ENCODE peak calls at places on chromosome 15, in six cellular contexts. Y, O, A, E, U and V are unnamed samples.
A peak's percentile ranks its signal among the peaks of the same experiment; 100 is the strongest.

GRCh38 chr15:99564221-99565030 is 1.4 kb upstream of the MEF2A start:
- DNase-seq in Y (peak; percentile 75), O (peak; percentile 27), A (peak; percentile 13), E (no peak), U (no peak), V (peak; percentile 16)

GRCh38 chr15:33533197-33533596 is 222.4 kb downstream of the RYR3 start:
- DNase-seq in Y (no peak), O (no peak), A (no peak), E (no peak), U (no peak), V (no peak)

GRCh38 chr15:92625297-92625980 is 30.1 kb downstream of the FAM174B start:
- DNase-seq in Y (peak; percentile 89), O (peak; percentile 76), A (peak; percentile 42), E (no peak), U (no peak), V (peak; percentile 53)

GRCh38 chr15:95853350-95853749 is 477.1 kb upstream of the NR2F2 start:
- DNase-seq in Y (no peak), O (peak; percentile 80), A (peak; percentile 61), E (no peak), U (no peak), V (no peak)

GRCh38 chr15:25065286-25065685 is 110.5 kb downstream of the SNRPN start:
- DNase-seq in Y (no peak), O (no peak), A (no peak), E (no peak), U (no peak), V (no peak)

GRCh38 chr15:70643783-70644125 is 119.6 kb downstream of the UACA start:
- DNase-seq in Y (peak; percentile 38), O (peak; percentile 44), A (no peak), E (no peak), U (no peak), V (no peak)

GRCh38 chr15:77160562-77161481 is 89.9 kb upstream of the TSPAN3 start:
- DNase-seq in Y (peak; percentile 23), O (no peak), A (no peak), E (no peak), U (no peak), V (peak; percentile 6)

GRCh38 chr15:25059698-25060471 is 105.1 kb downstream of the SNRPN start:
- DNase-seq in Y (no peak), O (no peak), A (no peak), E (no peak), U (peak; percentile 15), V (no peak)

GRCh38 chr15:95687686-95688085 is 642.8 kb upstream of the NR2F2 start:
- DNase-seq in Y (no peak), O (no peak), A (no peak), E (no peak), U (no peak), V (no peak)

GRCh38 chr15:43293402-43293801 is 26.7 kb upstream of the TGM5 start:
- DNase-seq in Y (no peak), O (no peak), A (no peak), E (peak; percentile 85), U (no peak), V (no peak)

GRCh38 chr15:81297147-81297572 is 26.8 kb downstream of the STARD5 start:
- DNase-seq in Y (peak; percentile 59), O (no peak), A (peak; percentile 24), E (no peak), U (no peak), V (no peak)

GRCh38 chr15:82197734-82198594 is 64.6 kb downstream of the EFL1 start:
- DNase-seq in Y (peak; percentile 36), O (peak; percentile 82), A (peak; percentile 79), E (peak; percentile 42), U (no peak), V (peak; percentile 72)

GRCh38 chr15:38879909-38880471 is 315.4 kb upstream of the RASGRP1 start:
- DNase-seq in Y (no peak), O (peak; percentile 75), A (peak; percentile 55), E (no peak), U (no peak), V (no peak)

GRCh38 chr15:80570553-80570952 is 124.6 kb upstream of the ABHD17C start:
- DNase-seq in Y (no peak), O (no peak), A (no peak), E (no peak), U (no peak), V (no peak)

GRCh38 chr15:41855121-41855941 is 16.7 kb downstream of the PLA2G4B start:
- DNase-seq in Y (no peak), O (no peak), A (no peak), E (no peak), U (no peak), V (no peak)

DNA sequence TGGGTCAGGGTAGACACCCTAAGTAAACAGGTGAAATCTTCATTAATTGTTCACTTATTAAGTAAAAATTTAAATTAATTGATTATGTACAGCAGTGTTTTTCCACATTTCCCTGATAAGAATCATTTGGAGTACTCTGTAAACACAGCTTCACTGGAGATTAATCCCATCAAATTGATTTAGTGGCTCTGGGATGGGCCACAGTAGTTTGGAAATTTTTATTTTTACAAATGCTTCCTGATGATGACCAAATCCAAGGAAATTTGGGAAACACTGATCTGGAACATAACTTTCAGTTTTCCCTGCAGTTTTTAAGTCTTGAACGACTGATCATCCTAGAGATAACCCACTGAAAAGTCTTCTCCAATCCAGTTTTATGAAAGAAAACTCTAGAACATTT is 18.8 kb upstream of the RPLP1 start:
- DNase-seq in Y (no peak), O (no peak), A (no peak), E (no peak), U (no peak), V (no peak)
- H3K36me3 ChIP-seq in Y (peaks cover 46% of the 10 kb centered on the region), O (peaks cover 12% of the 10 kb centered on the region), A (peaks cover 9% of the 10 kb centered on the region), E (peaks cover 93% of the 10 kb centered on the region), U (no peaks in the 10 kb centered on the region), V (no peaks in the 10 kb centered on the region)

GRCh38 chr15:88615303-88616107 is 5.6 kb upstream of the AEN start:
- DNase-seq in Y (no peak), O (no peak), A (no peak), E (no peak), U (no peak), V (no peak)

GRCh38 chr15:88610756-88611231 is 10.3 kb upstream of the AEN start:
- DNase-seq in Y (no peak), O (no peak), A (peak; percentile 13), E (no peak), U (no peak), V (no peak)

GRCh38 chr15:88612186-88612796 is 8.8 kb upstream of the AEN start:
- DNase-seq in Y (no peak), O (no peak), A (no peak), E (no peak), U (no peak), V (no peak)

GRCh38 chr15:88616240-88616639 is 4.9 kb upstream of the AEN start:
- DNase-seq in Y (no peak), O (no peak), A (no peak), E (no peak), U (no peak), V (no peak)

GRCh38 chr15:88613074-88613944 is 7.8 kb upstream of the AEN start:
- DNase-seq in Y (peak; percentile 24), O (no peak), A (peak; percentile 33), E (no peak), U (no peak), V (no peak)
- H3K4me1 ChIP-seq in Y (peaks cover 9% of the 10 kb centered on the region), O (peaks cover 3% of the 10 kb centered on the region), A (peaks cover 4% of the 10 kb centered on the region), E (peaks cover 9% of the 10 kb centered on the region), U (no peaks in the 10 kb centered on the region), V (no peaks in the 10 kb centered on the region)

GRCh38 chr15:94295275-94295674 is 63.9 kb downstream of the MCTP2 start:
- DNase-seq in Y (no peak), O (no peak), A (no peak), E (no peak), U (no peak), V (no peak)

GRCh38 chr15:94297543-94297942 is 66.2 kb downstream of the MCTP2 start:
- DNase-seq in Y (no peak), O (no peak), A (no peak), E (no peak), U (no peak), V (no peak)

GRCh38 chr15:94298359-94298758 is 67.0 kb downstream of the MCTP2 start:
- DNase-seq in Y (no peak), O (no peak), A (no peak), E (no peak), U (no peak), V (no peak)

GRCh38 chr15:94293411-94294402 is 62.3 kb downstream of the MCTP2 start:
- DNase-seq in Y (peak; percentile 37), O (peak; percentile 21), A (peak; percentile 28), E (no peak), U (no peak), V (no peak)

DNA sequence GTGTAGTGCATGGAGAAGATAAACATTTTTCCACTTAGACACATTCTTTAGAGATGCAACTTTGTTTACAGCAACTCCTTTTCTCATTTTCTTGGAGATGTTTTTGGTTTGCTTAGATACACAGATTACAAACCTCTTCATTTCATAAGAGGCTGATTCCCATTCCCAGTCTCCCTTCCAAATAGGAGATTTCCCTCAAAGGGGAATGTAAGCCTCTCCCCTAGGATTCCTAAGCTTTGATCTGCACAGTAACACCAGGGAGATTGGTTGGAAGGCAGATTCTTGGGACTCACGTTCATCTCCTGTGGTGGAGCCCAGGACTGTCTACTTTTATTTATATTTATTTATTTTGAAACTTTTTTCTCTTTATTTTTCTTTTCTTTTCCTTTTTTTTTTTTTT is 63.2 kb downstream of the MCTP2 start:
- DNase-seq in Y (no peak), O (no peak), A (peak; percentile 39), E (no peak), U (no peak), V (no peak)
- H3K36me3 ChIP-seq in Y (no peaks in the 10 kb centered on the region), O (no peaks in the 10 kb centered on the region), A (no peaks in the 10 kb centered on the region), E (no peaks in the 10 kb centered on the region), U (peaks cover 3% of the 10 kb centered on the region), V (no peaks in the 10 kb centered on the region)

GRCh38 chr15:90400005-90400758 is 12.1 kb downstream of the IQGAP1 start:
- DNase-seq in Y (no peak), O (no peak), A (no peak), E (no peak), U (no peak), V (no peak)

GRCh38 chr15:90393040-90393439 is 5.0 kb downstream of the IQGAP1 start:
- DNase-seq in Y (no peak), O (no peak), A (no peak), E (no peak), U (no peak), V (no peak)

GRCh38 chr15:90394702-90395442 is 6.8 kb downstream of the IQGAP1 start:
- DNase-seq in Y (no peak), O (no peak), A (no peak), E (no peak), U (no peak), V (no peak)

GRCh38 chr15:90394074-90394473 is 6.0 kb downstream of the IQGAP1 start:
- DNase-seq in Y (no peak), O (no peak), A (no peak), E (no peak), U (no peak), V (no peak)

DNA sequence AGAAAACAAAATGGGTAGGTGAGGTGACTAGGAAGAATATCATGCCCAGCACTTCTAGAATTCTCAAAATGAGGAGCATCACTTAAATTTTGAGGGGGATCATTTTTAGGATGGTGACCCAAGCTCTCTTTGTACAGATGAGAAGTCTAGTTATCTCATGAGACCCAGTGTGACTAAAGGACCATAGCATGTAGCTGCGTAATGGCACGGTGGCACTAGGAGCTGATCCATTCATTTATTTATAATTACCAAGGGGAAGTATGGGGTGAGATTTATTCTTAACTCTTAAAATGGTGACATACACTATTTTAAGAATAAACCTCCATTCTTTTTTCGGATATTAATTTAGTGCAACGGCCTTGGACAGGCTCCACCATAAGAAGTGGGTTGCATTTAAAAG is 8.3 kb downstream of the IQGAP1 start:
- DNase-seq in Y (no peak), O (no peak), A (no peak), E (no peak), U (no peak), V (no peak)
- H3K4me1 ChIP-seq in Y (peaks cover 18% of the 10 kb centered on the region), O (peaks cover 11% of the 10 kb centered on the region), A (peaks cover 7% of the 10 kb centered on the region), E (no peaks in the 10 kb centered on the region), U (peaks cover 94% of the 10 kb centered on the region), V (peaks cover 78% of the 10 kb centered on the region)